ENCODE peak calls at places on chromosomes 1 and 21, in four cellular contexts. U, K, H and L are unnamed samples.

GRCh38 chr1:98355656-98356384 is 305.7 kb upstream of the SNX7 start:
- DNase-seq in U (no peak), K (peak), H (no peak), L (no peak)

GRCh38 chr1:202625416-202626360 is 84.6 kb downstream of the SYT2 start:
- DNase-seq in U (peak), K (peak), H (no peak), L (peak)

GRCh38 chr21:33268392-33268735 is 2.2 kb downstream of the IL10RB start:
- DNase-seq in U (no peak), K (no peak), H (no peak), L (peak)

GRCh38 chr21:37645848-37646247 is 270.4 kb downstream of the KCNJ6 start:
- DNase-seq in U (no peak), K (no peak), H (no peak), L (no peak)

GRCh38 chr1:90550616-90551406 is 166.3 kb downstream of the BARHL2 start:
- DNase-seq in U (peak), K (no peak), H (no peak), L (no peak)

GRCh38 chr1:207644852-207645631 is at the start of gene CR1L:
- DNase-seq in U (peak), K (peak), H (no peak), L (peak)

GRCh38 chr1:64245495-64245894 is 42.1 kb downstream of the UBE2U start:
- DNase-seq in U (no peak), K (no peak), H (no peak), L (peak)

GRCh38 chr1:225710804-225711203 is 57.9 kb upstream of the ENAH start:
- DNase-seq in U (no peak), K (peak), H (no peak), L (no peak)

GRCh38 chr1:235758931-235759330 is 107.8 kb downstream of the LYST start:
- DNase-seq in U (no peak), K (no peak), H (no peak), L (peak)

GRCh38 chr1:226736001-226736907 is 2.8 kb downstream of the ITPKB start:
- DNase-seq in U (peak), K (no peak), H (no peak), L (no peak)

GRCh38 chr21:31132574-31133242 is 94.4 kb upstream of the KRTAP19-8 start:
- DNase-seq in U (no peak), K (peak), H (no peak), L (no peak)

GRCh38 chr1:236159704-236160539 is 17.6 kb downstream of the GPR137B start:
- DNase-seq in U (no peak), K (no peak), H (no peak), L (no peak)

GRCh38 chr1:91707890-91708218 is 178.1 kb downstream of the TGFBR3 start:
- DNase-seq in U (no peak), K (no peak), H (no peak), L (no peak)

GRCh38 chr1:240031009-240031408 is 60.7 kb upstream of the FMN2 start:
- DNase-seq in U (no peak), K (peak), H (no peak), L (peak)

GRCh38 chr1:61842863-61843514 is 100.7 kb downstream of the PATJ start:
- DNase-seq in U (peak), K (no peak), H (no peak), L (no peak)

GRCh38 chr1:57966751-57967406 is 543.0 kb upstream of the DAB1 start:
- DNase-seq in U (peak), K (no peak), H (peak), L (peak)

GRCh38 chr1:171438441-171438840 is 46.9 kb upstream of the PRRC2C start:
- DNase-seq in U (no peak), K (peak), H (no peak), L (no peak)

GRCh38 chr1:243488459-243489163 is 232.8 kb downstream of the SDCCAG8 start:
- DNase-seq in U (no peak), K (no peak), H (no peak), L (no peak)

GRCh38 chr1:40938393-40938792 is 41.1 kb upstream of the CTPS1 start:
- DNase-seq in U (no peak), K (no peak), H (no peak), L (no peak)

GRCh38 chr1:35707253-35708178 is 11.2 kb downstream of the C1orf216 start:
- DNase-seq in U (peak), K (no peak), H (peak), L (peak)

GRCh38 chr1:88784551-88784950 is 100.5 kb downstream of the PKN2 start:
- DNase-seq in U (no peak), K (no peak), H (no peak), L (no peak)

GRCh38 chr1:8004803-8005573 is 21.1 kb downstream of the ERRFI1 start:
- DNase-seq in U (no peak), K (peak), H (no peak), L (peak)

GRCh38 chr1:147110434-147110833 is 61.8 kb downstream of the PRKAB2 start:
- DNase-seq in U (no peak), K (no peak), H (no peak), L (no peak)

GRCh38 chr1:154871374-154871773 is 1.3 kb upstream of the KCNN3 start:
- DNase-seq in U (peak), K (no peak), H (no peak), L (no peak)

GRCh38 chr1:31795801-31796621 is 19.8 kb downstream of the SPOCD1 start:
- DNase-seq in U (no peak), K (peak), H (no peak), L (no peak)

GRCh38 chr1:162676087-162676486 is 43.8 kb downstream of the DDR2 start:
- DNase-seq in U (no peak), K (peak), H (no peak), L (no peak)

GRCh38 chr1:200410566-200410878 is 686 bp upstream of the ZNF281 start:
- DNase-seq in U (peak), K (no peak), H (no peak), L (peak)

GRCh38 chr1:6128276-6129081 is 51.6 kb downstream of the CHD5 start:
- DNase-seq in U (no peak), K (no peak), H (no peak), L (no peak)

GRCh38 chr1:6126521-6127067 is 53.5 kb downstream of the CHD5 start:
- DNase-seq in U (no peak), K (no peak), H (no peak), L (no peak)

GRCh38 chr1:6126028-6126427 is 54.1 kb downstream of the CHD5 start:
- DNase-seq in U (no peak), K (no peak), H (no peak), L (no peak)

GRCh38 chr1:6129313-6129712 is 50.8 kb downstream of the CHD5 start:
- DNase-seq in U (no peak), K (no peak), H (no peak), L (no peak)

GRCh38 chr1:6127587-6128163 is 52.4 kb downstream of the CHD5 start:
- DNase-seq in U (peak), K (peak), H (peak), L (peak)
- H3K14ac ChIP-seq in U (peak), K (no peak), H (peak), L (no peak)

GRCh38 chr1:110734146-110734680 is 59.5 kb upstream of the KCNA3 start:
- DNase-seq in U (no peak), K (no peak), H (no peak), L (peak)
- H3K14ac ChIP-seq in U (no peak), K (no peak), H (no peak), L (no peak)

GRCh38 chr1:48292706-48293105 is 70.2 kb downstream of the SLC5A9 start:
- DNase-seq in U (no peak), K (no peak), H (no peak), L (no peak)
- H3K14ac ChIP-seq in U (no peak), K (no peak), H (peak), L (no peak)

DNA sequence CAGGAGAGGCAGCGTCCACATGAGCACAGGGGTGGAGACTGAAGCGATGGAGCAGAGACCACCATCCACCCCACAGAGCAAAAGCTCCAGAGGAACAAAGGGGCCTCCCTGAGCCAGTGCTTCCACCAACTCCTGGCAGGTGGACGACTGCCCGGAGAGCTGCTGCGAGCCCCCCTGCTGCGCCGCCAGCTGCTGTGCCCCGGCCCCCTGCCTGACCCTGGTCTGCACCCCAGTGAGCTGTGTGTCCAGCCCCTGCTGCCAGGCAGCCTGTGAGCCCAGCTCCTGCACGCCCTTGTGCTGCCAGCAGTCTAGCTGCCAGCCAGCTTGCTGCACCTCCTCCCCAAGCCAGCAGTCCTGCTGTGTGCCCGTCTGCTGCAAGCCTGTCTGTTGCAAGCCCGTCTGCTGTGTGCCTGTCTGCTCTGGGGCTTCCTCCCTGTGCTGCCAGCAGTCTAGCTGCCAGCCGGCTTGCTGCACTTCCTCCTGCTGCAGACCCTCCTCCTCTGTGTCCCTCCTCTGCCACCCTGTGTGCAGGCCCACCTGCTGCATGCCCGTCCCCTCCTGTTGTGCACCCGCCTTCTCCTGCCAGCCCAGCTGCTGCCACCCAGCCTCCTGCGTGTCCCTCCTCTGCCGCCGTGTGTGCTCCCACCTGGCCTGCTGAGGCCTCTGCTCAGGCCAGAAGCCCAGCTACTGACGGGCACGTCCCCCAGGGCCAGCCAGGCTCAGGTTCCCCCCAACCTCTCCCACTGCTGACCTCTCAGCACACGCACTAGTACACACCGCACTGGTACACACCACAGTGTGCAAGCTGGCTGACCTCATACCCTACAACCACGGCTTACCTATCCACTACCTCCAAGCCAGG is 5.4 kb downstream of the KRTAP10-12 start:
- DNase-seq in U (no peak), K (no peak), H (no peak), L (no peak)
- H3K14ac ChIP-seq in U (peak), K (no peak), H (peak), L (no peak)

GRCh38 chr1:156788136-156788535 is 20.8 kb downstream of the PRCC start:
- DNase-seq in U (no peak), K (no peak), H (no peak), L (no peak)
- H3K14ac ChIP-seq in U (no peak), K (no peak), H (no peak), L (no peak)

DNA sequence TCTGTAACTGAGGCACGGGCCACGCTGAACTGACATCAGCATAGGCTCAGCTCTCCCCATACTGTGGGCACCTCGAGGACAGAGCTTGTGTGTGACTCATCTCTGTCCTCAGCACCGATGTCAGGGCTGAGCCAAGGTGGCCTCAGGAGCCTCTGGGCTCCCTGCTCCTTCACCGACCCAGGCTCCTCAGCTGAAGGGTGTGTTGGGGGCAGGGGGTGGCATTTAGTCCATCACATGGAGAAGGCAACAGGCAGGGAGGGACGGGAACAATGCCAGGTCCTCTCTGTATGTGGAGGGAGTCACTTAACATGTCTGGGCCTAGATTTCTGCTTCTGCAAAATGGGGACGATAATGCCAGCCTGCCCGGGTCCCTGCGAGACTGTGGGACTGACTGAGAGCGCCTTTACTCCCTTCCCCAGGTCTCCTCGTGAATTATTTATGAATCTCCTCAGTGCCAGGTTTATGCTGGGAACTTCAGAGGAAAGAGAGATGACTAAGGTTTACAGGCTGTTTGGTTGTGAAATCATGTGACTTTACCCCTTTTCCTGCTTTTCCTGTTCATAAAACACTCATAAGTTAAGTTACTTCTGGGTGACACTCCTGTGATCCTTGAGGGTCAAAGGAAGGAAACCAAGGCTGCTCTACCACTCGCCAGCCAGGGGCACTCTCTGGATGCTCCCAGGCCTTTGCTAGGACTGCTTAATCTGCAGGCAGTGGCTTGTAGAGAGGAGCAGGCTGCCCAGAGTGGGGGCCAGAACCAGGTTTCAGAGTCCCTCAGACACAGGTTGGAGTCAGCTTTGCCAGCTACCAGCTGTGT is 16.2 kb downstream of the TTC39A start:
- DNase-seq in U (no peak), K (peak), H (no peak), L (peak)
- H3K14ac ChIP-seq in U (no peak), K (peak), H (no peak), L (no peak)

GRCh38 chr21:43274946-43275310 is 106.1 kb downstream of the CRYAA start:
- DNase-seq in U (no peak), K (no peak), H (no peak), L (no peak)

GRCh38 chr21:43278359-43278758 is 109.6 kb downstream of the CRYAA start:
- DNase-seq in U (no peak), K (no peak), H (no peak), L (no peak)

GRCh38 chr21:43278766-43279577 is 110.2 kb downstream of the CRYAA start:
- DNase-seq in U (no peak), K (no peak), H (no peak), L (peak)

GRCh38 chr21:43277481-43278351 is 108.9 kb downstream of the CRYAA start:
- DNase-seq in U (no peak), K (no peak), H (no peak), L (no peak)

DNA sequence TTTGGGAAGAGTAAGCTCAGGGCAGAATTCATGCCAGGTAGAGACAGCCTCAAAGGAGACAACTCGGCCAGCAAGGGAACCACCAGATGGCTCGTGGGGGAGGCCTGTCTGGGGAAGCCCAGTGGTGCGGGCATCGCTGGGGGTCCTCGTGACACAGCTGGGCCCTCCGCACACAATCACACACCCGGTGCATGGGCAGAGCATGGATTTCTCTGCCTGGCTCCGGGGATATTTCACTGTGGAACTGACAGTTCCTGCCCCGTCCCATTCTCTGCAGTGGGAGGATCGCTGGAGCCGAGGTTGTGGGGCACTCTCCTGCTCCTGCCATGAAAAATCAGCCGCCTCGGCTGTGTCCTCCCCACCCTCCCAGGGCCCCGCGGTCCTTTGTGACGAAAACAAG is 108.0 kb downstream of the CRYAA start:
- DNase-seq in U (no peak), K (no peak), H (no peak), L (no peak)
- H3K14ac ChIP-seq in U (no peak), K (no peak), H (no peak), L (no peak)

DNA sequence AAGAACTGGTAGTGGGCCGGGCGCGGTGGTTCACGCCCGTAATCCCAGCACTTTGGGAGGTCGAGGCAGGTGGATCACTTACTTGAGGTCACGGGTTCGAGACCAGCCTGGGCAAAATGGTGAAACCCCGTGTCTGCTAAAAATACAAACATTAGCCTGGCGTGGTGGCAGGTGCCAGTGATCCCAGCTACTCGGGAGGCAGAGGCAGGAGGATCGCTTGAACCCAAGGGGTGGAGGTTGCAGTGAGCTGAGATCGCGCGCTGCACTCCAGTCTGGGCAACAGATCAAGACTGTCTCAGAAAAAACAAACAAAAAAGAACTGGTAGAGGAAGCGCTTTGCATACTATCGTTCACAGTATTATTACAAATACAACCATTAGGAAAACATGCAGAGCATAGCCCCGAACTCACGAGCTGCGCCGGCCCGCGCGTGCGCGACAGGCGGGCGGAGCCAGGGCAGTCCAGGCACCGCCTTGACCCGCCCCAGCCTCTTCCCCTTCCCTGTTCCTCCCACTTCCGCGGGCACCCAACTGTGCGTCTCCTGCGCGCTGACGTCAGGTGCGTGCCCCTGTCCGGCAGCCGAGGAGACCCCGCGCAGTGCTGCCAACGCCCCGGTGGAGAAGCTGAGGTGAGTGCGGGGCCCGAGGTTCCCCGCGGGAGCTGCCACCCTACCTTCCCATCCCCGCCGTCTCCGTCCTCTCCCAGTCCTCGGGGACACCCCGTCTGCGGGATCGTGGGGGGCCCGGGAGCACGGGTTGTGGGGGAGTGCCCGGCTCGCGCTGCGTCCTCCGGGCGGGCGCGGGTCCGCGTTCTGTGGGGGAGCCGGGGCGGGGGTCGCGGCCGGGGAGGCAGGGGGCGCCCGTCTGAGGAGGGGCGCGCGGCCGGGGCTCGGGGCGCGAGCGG is at the start of gene CDC42:
- DNase-seq in U (peak), K (peak), H (peak), L (peak)
- H3K14ac ChIP-seq in U (peak), K (peak), H (no peak), L (peak)

GRCh38 chr1:16498573-16499359 is 15.3 kb downstream of the RNU1-1 start:
- DNase-seq in U (peak), K (peak), H (peak), L (peak)
- H3K14ac ChIP-seq in U (peak), K (no peak), H (peak), L (peak)

DNA sequence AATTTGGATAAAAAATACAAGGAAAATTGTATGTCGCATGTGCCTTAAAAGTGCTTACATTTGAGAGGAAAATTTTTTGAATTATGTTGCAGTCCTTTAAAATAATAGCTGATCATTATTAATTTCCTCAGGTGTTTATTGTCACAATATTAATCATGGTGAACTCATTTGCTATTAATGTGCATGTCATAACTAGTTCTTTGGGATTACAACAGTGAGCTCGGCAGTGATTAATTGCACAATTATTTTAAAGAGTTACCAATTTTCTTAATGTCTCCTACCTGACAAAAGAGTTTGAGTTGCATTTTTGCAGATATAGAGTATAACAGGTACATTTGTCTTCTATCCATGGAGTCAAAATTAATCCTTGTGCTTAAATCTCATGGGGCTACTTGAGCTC is 854.3 kb downstream of the BRINP3 start:
- DNase-seq in U (no peak), K (no peak), H (no peak), L (no peak)
- H3K14ac ChIP-seq in U (no peak), K (no peak), H (no peak), L (no peak)